ENCODE peak calls at places on chromosome 15, in eight cellular contexts. One of them, this sample, is unnamed.

GRCh38 chr15:70795311-70795665 is 31.9 kb upstream of the UACA start:
- DNase-seq in endothelial cell of umbilical vein: peak
- DNase-seq in AG10803: peak
- DNase-seq in foreskin fibroblast: peak
- DNase-seq in fibroblast of lung: peak
- DNase-seq in Caco-2: no peak
- DNase-seq in kidney: no peak
- DNase-seq in A549: peak
- DNase-seq in this sample: peak

GRCh38 chr15:57505949-57506391 is 85.7 kb upstream of the MYZAP start:
- DNase-seq in endothelial cell of umbilical vein: peak
- DNase-seq in AG10803: peak
- DNase-seq in foreskin fibroblast: peak
- DNase-seq in fibroblast of lung: peak
- DNase-seq in Caco-2: peak
- DNase-seq in kidney: peak
- DNase-seq in A549: peak
- DNase-seq in this sample: peak

GRCh38 chr15:60830479-60830878 is 351.5 kb upstream of the ICE2 start:
- DNase-seq in endothelial cell of umbilical vein: no peak
- DNase-seq in AG10803: peak
- DNase-seq in foreskin fibroblast: peak
- DNase-seq in fibroblast of lung: peak
- DNase-seq in Caco-2: no peak
- DNase-seq in kidney: no peak
- DNase-seq in A549: no peak
- DNase-seq in this sample: peak

GRCh38 chr15:71463156-71463555 is 347.2 kb upstream of the NR2E3 start:
- DNase-seq in endothelial cell of umbilical vein: no peak
- DNase-seq in AG10803: no peak
- DNase-seq in foreskin fibroblast: no peak
- DNase-seq in fibroblast of lung: no peak
- DNase-seq in Caco-2: no peak
- DNase-seq in kidney: no peak
- DNase-seq in A549: no peak
- DNase-seq in this sample: no peak

GRCh38 chr15:64426845-64427465 is 33.4 kb upstream of the ZNF609 start:
- DNase-seq in endothelial cell of umbilical vein: peak
- DNase-seq in AG10803: peak
- DNase-seq in foreskin fibroblast: peak
- DNase-seq in fibroblast of lung: peak
- DNase-seq in Caco-2: peak
- DNase-seq in kidney: no peak
- DNase-seq in A549: peak
- DNase-seq in this sample: peak

GRCh38 chr15:88894819-88895767 is at the start of gene HAPLN3:
- DNase-seq in endothelial cell of umbilical vein: peak
- DNase-seq in AG10803: no peak
- DNase-seq in foreskin fibroblast: peak
- DNase-seq in fibroblast of lung: peak
- DNase-seq in Caco-2: no peak
- DNase-seq in kidney: peak
- DNase-seq in A549: peak
- DNase-seq in this sample: peak

GRCh38 chr15:90998737-90999136 is 4.4 kb upstream of the PRC1 start:
- DNase-seq in endothelial cell of umbilical vein: no peak
- DNase-seq in AG10803: no peak
- DNase-seq in foreskin fibroblast: peak
- DNase-seq in fibroblast of lung: no peak
- DNase-seq in Caco-2: no peak
- DNase-seq in kidney: no peak
- DNase-seq in A549: no peak
- DNase-seq in this sample: no peak

GRCh38 chr15:89907289-89907688 is 5.5 kb downstream of the ARPIN start:
- DNase-seq in endothelial cell of umbilical vein: no peak
- DNase-seq in AG10803: no peak
- DNase-seq in foreskin fibroblast: no peak
- DNase-seq in fibroblast of lung: peak
- DNase-seq in Caco-2: no peak
- DNase-seq in kidney: no peak
- DNase-seq in A549: no peak
- DNase-seq in this sample: no peak

GRCh38 chr15:62453356-62453755 is 288.3 kb upstream of the C2CD4B start:
- DNase-seq in endothelial cell of umbilical vein: no peak
- DNase-seq in AG10803: peak
- DNase-seq in foreskin fibroblast: peak
- DNase-seq in fibroblast of lung: no peak
- DNase-seq in Caco-2: no peak
- DNase-seq in kidney: no peak
- DNase-seq in A549: no peak
- DNase-seq in this sample: peak

GRCh38 chr15:69480932-69481331 is 28.3 kb downstream of the RPLP1 start:
- DNase-seq in endothelial cell of umbilical vein: no peak
- DNase-seq in AG10803: no peak
- DNase-seq in foreskin fibroblast: no peak
- DNase-seq in fibroblast of lung: no peak
- DNase-seq in Caco-2: no peak
- DNase-seq in kidney: no peak
- DNase-seq in A549: no peak
- DNase-seq in this sample: no peak

GRCh38 chr15:27639595-27639994 is 459.5 kb downstream of the OCA2 start:
- DNase-seq in endothelial cell of umbilical vein: no peak
- DNase-seq in AG10803: no peak
- DNase-seq in foreskin fibroblast: no peak
- DNase-seq in fibroblast of lung: no peak
- DNase-seq in Caco-2: no peak
- DNase-seq in kidney: peak
- DNase-seq in A549: no peak
- DNase-seq in this sample: no peak

GRCh38 chr15:47218295-47218694 is 499.0 kb upstream of the SEMA6D start:
- DNase-seq in endothelial cell of umbilical vein: no peak
- DNase-seq in AG10803: no peak
- DNase-seq in foreskin fibroblast: peak
- DNase-seq in fibroblast of lung: peak
- DNase-seq in Caco-2: no peak
- DNase-seq in kidney: no peak
- DNase-seq in A549: no peak
- DNase-seq in this sample: no peak

GRCh38 chr15:59553879-59554735 is 57.5 kb upstream of the GCNT3 start:
- DNase-seq in endothelial cell of umbilical vein: peak
- DNase-seq in AG10803: peak
- DNase-seq in foreskin fibroblast: peak
- DNase-seq in fibroblast of lung: peak
- DNase-seq in Caco-2: peak
- DNase-seq in kidney: no peak
- DNase-seq in A549: peak
- DNase-seq in this sample: peak

GRCh38 chr15:67109141-67110034 is 44.0 kb downstream of the SMAD3 start:
- DNase-seq in endothelial cell of umbilical vein: peak
- DNase-seq in AG10803: peak
- DNase-seq in foreskin fibroblast: peak
- DNase-seq in fibroblast of lung: peak
- DNase-seq in Caco-2: no peak
- DNase-seq in kidney: peak
- DNase-seq in A549: peak
- DNase-seq in this sample: peak

DNA sequence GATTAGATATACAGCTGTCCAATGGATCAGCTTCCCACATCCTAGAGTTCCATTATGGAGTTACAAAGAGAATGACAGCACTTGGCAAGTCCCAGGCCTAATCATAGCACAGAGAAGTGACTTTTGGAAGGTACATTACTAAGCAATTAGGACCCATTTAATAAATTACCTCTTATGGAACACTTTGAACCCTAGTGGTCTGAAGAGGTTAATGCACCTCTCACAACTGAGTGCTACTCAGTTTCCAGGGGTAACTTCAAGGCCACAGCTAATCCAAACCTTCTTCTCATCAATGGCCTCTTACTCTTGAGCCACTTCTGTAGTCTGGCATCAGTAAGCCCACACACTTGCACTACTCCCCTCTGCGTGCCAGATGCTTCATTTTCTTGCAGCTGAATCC is 34.9 kb upstream of the MEIS2 start:
- DNase-seq in endothelial cell of umbilical vein: peak
- DNase-seq in AG10803: no peak
- DNase-seq in foreskin fibroblast: peak
- DNase-seq in fibroblast of lung: no peak
- DNase-seq in Caco-2: peak
- DNase-seq in kidney: no peak
- DNase-seq in A549: no peak
- DNase-seq in this sample: no peak
- TF ChIP-seq CTCF in endothelial cell of umbilical vein: peak
- TF ChIP-seq CTCF in AG10803: peak
- TF ChIP-seq CTCF in foreskin fibroblast: peak
- TF ChIP-seq CTCF in fibroblast of lung: no peak
- TF ChIP-seq CTCF in Caco-2: peak
- TF ChIP-seq CTCF in kidney: peak
- TF ChIP-seq CTCF in A549: no peak
- TF ChIP-seq CTCF in this sample: peak

DNA sequence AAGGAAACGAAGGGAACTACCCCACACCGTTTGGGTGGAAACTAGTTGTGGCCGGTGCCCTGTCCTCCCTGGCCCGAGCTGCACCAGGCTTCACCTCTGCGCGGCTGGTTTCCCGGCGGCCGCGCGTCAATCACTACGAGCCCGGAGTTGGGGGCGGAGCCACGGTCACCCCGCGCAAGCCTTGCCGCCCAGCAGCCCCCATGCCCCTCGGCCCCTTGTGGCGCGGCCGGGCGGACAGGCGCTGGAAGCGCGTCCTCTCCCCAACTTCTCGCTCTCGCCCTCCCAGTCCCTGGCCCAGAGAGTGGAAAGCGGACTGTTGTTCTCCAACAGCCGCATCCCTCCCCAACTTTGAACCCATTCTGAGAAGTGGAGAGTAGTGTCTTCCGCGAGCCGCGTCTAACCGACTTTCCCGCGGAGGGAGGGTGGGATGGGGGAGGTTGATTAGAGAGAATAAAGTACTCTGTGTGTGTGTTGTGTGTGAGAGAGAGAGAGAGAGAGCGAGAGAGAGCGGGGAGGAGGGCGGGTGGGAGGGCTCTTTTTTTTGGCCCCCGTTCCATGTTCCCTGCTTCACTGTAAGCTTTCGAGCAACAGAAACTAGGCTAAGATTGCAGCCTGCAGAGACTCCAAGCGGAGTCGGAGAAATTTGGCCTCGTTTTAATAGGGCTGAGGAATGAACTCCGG is 1.4 kb upstream of the MEIS2 start:
- DNase-seq in endothelial cell of umbilical vein: peak
- DNase-seq in AG10803: peak
- DNase-seq in foreskin fibroblast: peak
- DNase-seq in fibroblast of lung: peak
- DNase-seq in Caco-2: peak
- DNase-seq in kidney: peak
- DNase-seq in A549: peak
- DNase-seq in this sample: peak
- H3K4me3 ChIP-seq in endothelial cell of umbilical vein: peak
- H3K4me3 ChIP-seq in AG10803: peak
- H3K4me3 ChIP-seq in foreskin fibroblast: peak
- H3K4me3 ChIP-seq in fibroblast of lung: peak
- H3K4me3 ChIP-seq in Caco-2: peak
- H3K4me3 ChIP-seq in kidney: peak
- H3K4me3 ChIP-seq in A549: peak
- H3K4me3 ChIP-seq in this sample: peak

DNA sequence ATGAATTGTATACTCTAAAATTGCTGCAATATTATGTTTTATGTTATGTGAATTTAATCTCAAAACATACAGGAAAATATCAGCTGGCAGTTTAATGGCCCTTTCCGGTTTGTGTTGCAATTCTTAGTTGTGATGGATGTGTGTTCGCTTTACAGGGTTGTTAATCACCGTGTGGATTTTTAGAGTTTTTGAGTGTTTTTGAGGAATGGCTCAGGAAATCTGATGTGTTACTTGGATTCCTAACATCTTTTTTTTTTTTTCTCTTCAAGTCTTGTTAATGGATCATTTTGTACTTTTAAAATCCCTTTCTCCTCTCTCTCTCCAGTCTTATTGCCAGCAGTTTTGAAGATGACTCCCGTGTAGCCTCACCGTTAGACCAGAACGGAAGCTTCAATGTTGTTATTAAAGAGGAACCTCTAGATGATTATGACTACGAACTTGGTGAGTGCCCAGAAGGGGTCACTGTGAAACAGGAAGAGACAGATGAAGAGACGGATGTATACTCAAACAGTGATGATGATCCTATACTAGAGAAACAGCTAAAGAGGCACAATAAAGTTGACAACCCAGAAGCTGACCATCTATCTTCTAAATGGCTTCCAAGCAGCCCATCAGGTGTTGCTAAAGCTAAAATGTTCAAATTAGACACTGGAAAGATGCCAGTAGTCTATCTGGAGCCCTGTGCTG is 35.7 kb downstream of the MGA start:
- DNase-seq in endothelial cell of umbilical vein: peak
- DNase-seq in AG10803: no peak
- DNase-seq in foreskin fibroblast: peak
- DNase-seq in fibroblast of lung: peak
- DNase-seq in Caco-2: peak
- DNase-seq in kidney: no peak
- DNase-seq in A549: peak
- DNase-seq in this sample: peak
- TF ChIP-seq CTCF in endothelial cell of umbilical vein: peak
- TF ChIP-seq CTCF in AG10803: no peak
- TF ChIP-seq CTCF in foreskin fibroblast: peak
- TF ChIP-seq CTCF in fibroblast of lung: peak
- TF ChIP-seq CTCF in Caco-2: peak
- TF ChIP-seq CTCF in kidney: no peak
- TF ChIP-seq CTCF in A549: peak
- TF ChIP-seq CTCF in this sample: peak

GRCh38 chr15:99863527-99864198 is 130.4 kb upstream of the LYSMD4 start:
- DNase-seq in endothelial cell of umbilical vein: no peak
- DNase-seq in AG10803: no peak
- DNase-seq in foreskin fibroblast: no peak
- DNase-seq in fibroblast of lung: peak
- DNase-seq in Caco-2: no peak
- DNase-seq in kidney: no peak
- DNase-seq in A549: no peak
- DNase-seq in this sample: no peak
- H3K4me3 ChIP-seq in endothelial cell of umbilical vein: no peak
- H3K4me3 ChIP-seq in AG10803: no peak
- H3K4me3 ChIP-seq in foreskin fibroblast: no peak
- H3K4me3 ChIP-seq in fibroblast of lung: no peak
- H3K4me3 ChIP-seq in Caco-2: no peak
- H3K4me3 ChIP-seq in kidney: no peak
- H3K4me3 ChIP-seq in A549: no peak
- H3K4me3 ChIP-seq in this sample: no peak

GRCh38 chr15:80461370-80462060 is 57.3 kb downstream of the ARNT2 start:
- DNase-seq in endothelial cell of umbilical vein: no peak
- DNase-seq in AG10803: peak
- DNase-seq in foreskin fibroblast: no peak
- DNase-seq in fibroblast of lung: peak
- DNase-seq in Caco-2: no peak
- DNase-seq in kidney: no peak
- DNase-seq in A549: no peak
- DNase-seq in this sample: no peak
- TF ChIP-seq CTCF in endothelial cell of umbilical vein: no peak
- TF ChIP-seq CTCF in AG10803: peak
- TF ChIP-seq CTCF in foreskin fibroblast: no peak
- TF ChIP-seq CTCF in fibroblast of lung: no peak
- TF ChIP-seq CTCF in Caco-2: no peak
- TF ChIP-seq CTCF in kidney: no peak
- TF ChIP-seq CTCF in A549: no peak
- TF ChIP-seq CTCF in this sample: no peak

This sample was measured in cardiac fibroblast.